ENCODE peak calls at places on chromosomes 5 and 9, in ten cellular contexts. J is activated CD8-positive, alpha-beta memory T cell treated with anti-CD3 and anti-CD28 coated beads for 48 hours; X is RCC 7860; A is lower lobe of right lung; H is pancreas; S is RWPE2; Y is iPS-NIHi11; F is AG09319; M is AG08396; D is tibial nerve. I is an unnamed sample.

GRCh38 chr5:52800394-52801213 is 12.9 kb downstream of the ITGA1 start:
- DNase-seq in J (peak), X (peak), A (peak), H (peak), S (peak), Y (peak), F (no peak), M (peak), D (peak), I (peak)

GRCh38 chr5:159310492-159310891 is 19.8 kb downstream of the IL12B start:
- DNase-seq in J (no peak), X (no peak), A (peak), H (peak), S (no peak), Y (peak), F (no peak), M (no peak), D (no peak), I (no peak)

GRCh38 chr9:85142461-85143401 is 473.2 kb downstream of the NTRK2 start:
- DNase-seq in J (no peak), X (no peak), A (peak), H (no peak), S (no peak), Y (peak), F (no peak), M (no peak), D (peak), I (no peak)

GRCh38 chr5:61472172-61472958 is 140.3 kb downstream of the ZSWIM6 start:
- DNase-seq in J (no peak), X (no peak), A (no peak), H (no peak), S (no peak), Y (no peak), F (no peak), M (no peak), D (no peak), I (no peak)

GRCh38 chr9:37969130-37969529 is 65.2 kb upstream of the SLC25A51 start:
- DNase-seq in J (no peak), X (peak), A (no peak), H (peak), S (peak), Y (no peak), F (no peak), M (no peak), D (no peak), I (no peak)

GRCh38 chr9:114250235-114250568 is 72.7 kb upstream of the ORM1 start:
- DNase-seq in J (no peak), X (no peak), A (peak), H (peak), S (no peak), Y (no peak), F (peak), M (peak), D (peak), I (no peak)

GRCh38 chr9:224540-225520 is 10.2 kb downstream of the DOCK8 start:
- DNase-seq in J (no peak), X (no peak), A (no peak), H (no peak), S (no peak), Y (no peak), F (no peak), M (no peak), D (no peak), I (no peak)

GRCh38 chr5:89377752-89378455 is 494.9 kb upstream of the MEF2C start:
- DNase-seq in J (no peak), X (no peak), A (no peak), H (no peak), S (no peak), Y (no peak), F (no peak), M (no peak), D (no peak), I (no peak)

GRCh38 chr5:93587919-93588585 is 5.0 kb downstream of the NR2F1 start:
- DNase-seq in J (no peak), X (no peak), A (no peak), H (no peak), S (no peak), Y (no peak), F (no peak), M (no peak), D (no peak), I (no peak)